ENCODE peak calls at places on chromosomes 3 and 15, in six cellular contexts. N is A549, Y is heart left ventricle, X is cardiac muscle cell, S is neuronal stem cell, V is vagina. D is an unnamed sample.

GRCh38 chr15:74240002-74240568 is 4.0 kb downstream of the CCDC33 start:
- DNase-seq in V (no peak), N (peak), Y (peak), S (no peak), X (peak), D (peak)

GRCh38 chr15:27214032-27214431 is 243.1 kb downstream of the GABRG3 start:
- DNase-seq in V (no peak), N (no peak), S (no peak), X (no peak), Y (no peak), D (no peak)

GRCh38 chr15:101795455-101795854 is 7.9 kb upstream of the OR4F6 start:
- DNase-seq in Y (no peak), V (no peak), N (no peak), X (peak), S (no peak), D (no peak)

GRCh38 chr15:70094690-70095311 is 2.9 kb downstream of the TLE3 start:
- DNase-seq in S (no peak), N (no peak), X (peak), V (no peak), Y (no peak), D (no peak)

GRCh38 chr3:44991326-44991725 is 15.3 kb downstream of the EXOSC7 start:
- DNase-seq in Y (no peak), N (no peak), V (no peak), X (no peak), S (no peak), D (no peak)

GRCh38 chr3:105394177-105394576 is 27.5 kb downstream of the ALCAM start:
- DNase-seq in V (no peak), X (peak), N (no peak), Y (no peak), S (no peak), D (no peak)

GRCh38 chr15:57500256-57500655 is 91.4 kb upstream of the MYZAP start:
- DNase-seq in X (no peak), N (no peak), Y (no peak), V (peak), S (no peak), D (no peak)

GRCh38 chr3:78070188-78070587 is 1030.3 kb downstream of the ROBO2 start:
- DNase-seq in V (no peak), S (no peak), N (no peak), X (no peak), Y (no peak), D (no peak)

GRCh38 chr3:100891033-100891432 is 102.2 kb downstream of the ABI3BP start:
- DNase-seq in S (no peak), X (peak), Y (no peak), V (no peak), N (no peak), D (no peak)

GRCh38 chr3:30510596-30510995 is 95.8 kb upstream of the TGFBR2 start:
- DNase-seq in Y (no peak), V (no peak), N (no peak), X (no peak), S (no peak), D (no peak)
- H3K27ac ChIP-seq in Y (no peak), V (no peak), N (peak), X (no peak), S (no peak), D (no peak)

GRCh38 chr3:113275876-113276580 is 64.7 kb downstream of the BOC start:
- DNase-seq in N (no peak), V (no peak), Y (peak), X (peak), S (peak), D (peak)
- H3K4me3 ChIP-seq in N (no peak), V (peak), Y (peak), X (no peak), S (no peak), D (no peak)

GRCh38 chr3:51975857-51976549 is 1.1 kb downstream of the ABHD14A start:
- DNase-seq in S (no peak), N (no peak), X (peak), Y (peak), V (no peak), D (peak)
- H3K27ac ChIP-seq in S (peak), N (peak), X (no peak), Y (peak), V (peak), D (peak)

GRCh38 chr3:152270944-152271343 is 2.2 kb downstream of the MBNL1 start:
- DNase-seq in X (no peak), N (no peak), Y (no peak), S (no peak), V (no peak), D (no peak)
- H3K4me3 ChIP-seq in X (peak), N (peak), Y (peak), S (peak), V (peak), D (no peak)

GRCh38 chr15:72235298-72235697 is 4.3 kb upstream of the PKM start:
- DNase-seq in S (no peak), Y (no peak), V (no peak), X (no peak), N (no peak), D (no peak)

GRCh38 chr15:72231847-72232461 is 964 bp upstream of the PKM start:
- DNase-seq in S (no peak), Y (peak), V (no peak), X (peak), N (peak), D (peak)

GRCh38 chr15:72236381-72237285 is 5.6 kb upstream of the PKM start:
- DNase-seq in V (no peak), S (no peak), X (no peak), Y (no peak), N (no peak), D (no peak)

GRCh38 chr15:72231066-72231846 is at the start of gene PKM:
- DNase-seq in Y (peak), N (peak), V (peak), X (peak), S (peak), D (peak)

GRCh38 chr15:72233759-72234158 is 2.8 kb upstream of the PKM start:
- DNase-seq in V (no peak), S (no peak), N (no peak), X (no peak), Y (no peak), D (no peak)
- H3K27ac ChIP-seq in V (no peak), S (no peak), N (peak), X (no peak), Y (no peak), D (no peak)

D was measured in body of pancreas.